ENCODE peak calls at places on chromosomes 2 and 18, in nine cellular contexts. G is pancreas, L is A549, X is mucosa of descending colon, A is psoas muscle, H is lower lobe of right lung, B is right cardiac atrium, C is upper lobe of right lung, N is IMR-90. U is an unnamed sample.

GRCh38 chr2:231611273-231612198 is 18.9 kb downstream of the TEX44 start:
- ATAC-seq in L (peak; percentile 68), B (no peak), X (peak; percentile 37), H (no peak), N (peak; percentile 5), G (peak; percentile 5), A (peak; percentile 29), C (no peak), U (peak; percentile 8)

GRCh38 chr18:76374330-76375281 is 120.4 kb downstream of the ZNF516 start:
- ATAC-seq in C (no peak), X (no peak), N (no peak), G (no peak), L (no peak), B (no peak), A (no peak), H (no peak), U (no peak)

GRCh38 chr2:106863387-106863786 is 22.6 kb downstream of the ST6GAL2 start:
- ATAC-seq in C (peak; percentile 42), L (peak; percentile 67), X (peak; percentile 43), H (peak; percentile 35), A (no peak), N (no peak), B (no peak), G (no peak), U (peak; percentile 39)

GRCh38 chr2:105618351-105618659 is 126.4 kb upstream of the NCK2 start:
- ATAC-seq in G (no peak), L (no peak), B (no peak), C (no peak), H (no peak), N (no peak), X (no peak), A (no peak), U (no peak)

GRCh38 chr2:191617589-191617988 is 60.3 kb upstream of the NABP1 start:
- ATAC-seq in A (no peak), N (no peak), H (peak; percentile 36), L (no peak), B (no peak), G (no peak), X (peak; percentile 75), C (peak; percentile 31), U (no peak)

GRCh38 chr2:196230051-196230450 is 58.7 kb upstream of the STK17B start:
- ATAC-seq in N (no peak), B (no peak), H (peak; percentile 85), L (no peak), G (peak; percentile 24), C (peak; percentile 76), A (no peak), X (peak; percentile 19), U (no peak)

GRCh38 chr18:9055626-9056025 is 46.9 kb upstream of the NDUFV2 start:
- ATAC-seq in C (peak; percentile 55), X (no peak), N (no peak), G (no peak), A (no peak), B (no peak), H (peak; percentile 35), L (no peak), U (peak; percentile 56)

GRCh38 chr2:150431975-150432374 is 55.5 kb downstream of the RND3 start:
- ATAC-seq in A (no peak), X (no peak), B (no peak), H (no peak), C (no peak), G (no peak), N (no peak), L (no peak), U (no peak)

GRCh38 chr2:62662548-62662947 is 43.0 kb upstream of the EHBP1 start:
- ATAC-seq in B (no peak), H (no peak), X (no peak), C (no peak), L (no peak), A (no peak), G (no peak), N (no peak), U (no peak)

GRCh38 chr2:111702119-111702808 is 181.7 kb downstream of the ANAPC1 start:
- ATAC-seq in N (peak; percentile 31), C (peak; percentile 71), X (peak; percentile 52), L (peak; percentile 25), A (peak; percentile 28), H (peak; percentile 61), G (peak; percentile 76), B (peak; percentile 27), U (no peak)

GRCh38 chr18:13465476-13465875 is 246.9 kb downstream of the LDLRAD4 start:
- ATAC-seq in H (peak; percentile 9), X (peak; percentile 6), G (no peak), A (no peak), C (peak; percentile 41), N (no peak), B (peak; percentile 54), L (no peak), U (no peak)

GRCh38 chr18:23735021-23735464 is 45.8 kb downstream of the LAMA3 start:
- ATAC-seq in A (no peak), G (peak; percentile 29), B (no peak), C (peak; percentile 38), H (peak; percentile 4), X (peak; percentile 75), L (peak; percentile 57), N (peak; percentile 37), U (no peak)

GRCh38 chr18:23738575-23738974 is 49.3 kb downstream of the LAMA3 start:
- ATAC-seq in A (no peak), H (no peak), G (no peak), C (no peak), L (no peak), B (no peak), N (no peak), X (no peak), U (no peak)

GRCh38 chr18:23738151-23738550 is 48.9 kb downstream of the LAMA3 start:
- ATAC-seq in H (no peak), A (no peak), B (no peak), G (no peak), X (no peak), N (no peak), L (no peak), C (no peak), U (no peak)

GRCh38 chr18:23740105-23740830 is 51.0 kb downstream of the LAMA3 start:
- ATAC-seq in N (no peak), G (no peak), B (no peak), H (no peak), A (no peak), C (peak; percentile 3), X (peak; percentile 77), L (peak; percentile 60), U (no peak)

DNA sequence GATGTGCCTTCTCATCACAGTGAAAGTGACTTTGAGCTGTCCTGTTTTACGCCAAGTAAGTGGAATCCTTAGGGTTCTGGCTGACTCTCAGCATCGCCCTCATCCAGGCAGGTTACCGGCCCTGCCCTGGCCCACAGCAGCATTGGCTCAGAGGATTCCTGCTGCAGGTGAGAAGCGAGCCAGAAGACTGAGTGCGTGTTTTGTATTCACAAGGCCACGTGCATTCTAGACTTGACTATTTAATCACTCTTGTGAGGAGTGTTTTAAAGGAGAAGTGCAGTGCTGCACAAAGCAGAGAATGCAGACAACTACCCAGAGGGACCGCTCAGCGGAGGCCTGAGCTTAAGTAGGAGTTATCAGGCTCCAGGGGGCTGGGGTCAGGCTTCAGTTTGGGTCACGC is 48.3 kb downstream of the LAMA3 start:
- ATAC-seq in C (peak; percentile 82), N (no peak), L (no peak), G (no peak), A (no peak), B (no peak), X (no peak), H (peak; percentile 72), U (no peak)
- H3K4me3 ChIP-seq in C (no peak overlapping the region), N (no peak overlapping the region), L (no peak overlapping the region), G (no peak overlapping the region), A (no peak overlapping the region), B (no peak overlapping the region), X (no peak overlapping the region), H (no peak overlapping the region), U (no peak overlapping the region)

DNA sequence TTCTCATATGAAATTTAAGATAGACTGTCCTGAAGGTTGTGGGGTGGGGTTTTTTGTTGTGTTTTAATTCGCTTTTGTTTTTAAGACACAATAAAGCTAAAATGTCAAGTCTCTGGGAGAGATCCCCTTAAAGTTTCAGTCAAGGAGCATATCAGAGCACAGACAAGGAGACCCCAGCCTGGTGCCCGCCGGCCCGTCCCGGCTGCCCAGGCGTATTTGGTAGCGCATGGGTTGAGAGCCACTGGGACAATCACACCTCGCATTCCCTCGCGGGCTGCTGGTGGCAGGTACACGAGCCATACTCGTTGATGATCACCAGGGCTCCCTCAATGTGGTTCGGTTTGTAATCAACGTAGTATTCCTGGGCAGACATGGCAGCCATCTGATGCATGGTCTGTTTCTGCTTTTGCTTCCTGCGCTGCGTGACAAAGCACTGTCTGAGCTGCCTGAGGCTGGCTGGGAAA is 2.5 kb downstream of the LRRTM1 start:
- ATAC-seq in N (no peak), G (peak; percentile 12), B (no peak), A (no peak), H (no peak), C (no peak), L (no peak), X (no peak), U (no peak)
- H3K4me3 ChIP-seq in N (no peak overlapping the region), G (no peak overlapping the region), B (no peak overlapping the region), A (no peak overlapping the region), H (no peak overlapping the region), C (no peak overlapping the region), L (no peak overlapping the region), X (no peak overlapping the region), U (peak overlapping the region; percentile 55)

DNA sequence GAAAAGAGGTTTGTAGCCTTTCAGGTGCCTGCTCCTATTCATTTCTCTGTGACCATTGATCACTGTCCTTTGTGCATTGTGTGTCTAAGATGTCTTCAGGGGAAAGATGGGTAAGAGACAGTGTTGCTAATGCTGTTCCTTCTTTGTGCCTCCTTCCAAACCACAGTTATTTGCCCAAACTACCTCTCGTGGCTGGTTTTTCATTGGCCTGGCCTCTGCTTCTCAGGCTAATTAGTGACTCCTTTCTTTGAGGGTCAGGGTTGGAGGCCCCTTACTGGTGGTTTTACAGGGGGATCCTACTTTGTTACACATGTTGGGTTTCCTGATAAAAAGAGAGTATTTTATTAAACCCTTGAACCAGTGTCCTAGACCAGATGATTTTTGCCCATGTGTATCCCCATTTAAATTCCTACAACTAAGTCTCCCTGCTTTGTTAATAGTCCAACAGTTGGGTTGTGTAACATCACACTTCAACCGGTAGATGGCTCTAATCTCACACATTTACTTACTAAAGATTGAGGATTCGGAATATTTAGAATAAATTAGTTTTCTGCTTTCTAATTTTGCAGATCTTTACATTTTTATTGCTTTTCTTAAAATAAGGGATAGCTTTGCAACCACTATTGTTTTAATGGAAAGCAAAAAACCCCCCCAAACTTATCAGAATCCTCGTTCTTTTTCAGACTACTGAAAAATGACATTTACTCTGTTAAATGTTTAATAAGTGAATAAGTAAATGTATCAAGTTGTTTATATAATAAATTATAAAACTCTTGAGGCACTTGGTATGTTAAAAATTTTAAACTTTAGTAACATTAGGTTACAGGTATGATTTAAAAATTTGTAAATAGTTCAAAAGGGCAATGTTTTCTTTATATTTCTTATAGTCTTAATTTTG is 2.4 kb downstream of the MARS2 start:
- ATAC-seq in A (peak; percentile 44), C (no peak), L (peak; percentile 16), N (no peak), H (no peak), B (no peak), G (peak; percentile 24), X (no peak), U (no peak)
- H3K4me3 ChIP-seq in A (peak overlapping the region; percentile 97), C (peak overlapping the region; percentile 91), L (peak overlapping the region; percentile 64), N (peak overlapping the region; percentile 2), H (peak overlapping the region; percentile 98), B (peak overlapping the region; percentile 79), G (peak overlapping the region; percentile 3), X (no peak overlapping the region), U (no peak overlapping the region)

DNA sequence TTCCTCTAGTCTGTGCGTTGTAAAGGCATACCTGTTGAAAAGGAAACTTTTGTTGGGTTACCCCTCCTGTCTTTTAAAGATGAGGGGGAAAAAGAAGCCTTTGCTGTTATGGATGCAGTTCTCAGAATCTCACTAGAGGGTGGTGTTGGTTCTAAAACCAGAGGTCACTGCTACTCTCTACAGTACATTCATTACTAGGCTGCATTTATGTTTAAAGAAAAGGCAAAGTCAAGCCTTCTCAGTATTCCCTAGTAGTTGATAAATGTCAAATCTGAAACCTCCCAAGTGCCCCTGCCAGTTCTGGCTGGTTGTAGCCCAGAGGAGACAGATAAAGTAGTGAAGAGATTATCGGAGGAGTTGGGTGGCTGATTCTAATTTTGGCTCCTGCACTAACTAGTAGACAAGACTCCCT is 1.4 kb upstream of the PLCL1 start:
- ATAC-seq in C (peak; percentile 57), H (peak; percentile 61), N (peak; percentile 66), G (peak; percentile 60), A (peak; percentile 70), B (peak; percentile 66), X (peak; percentile 44), L (peak; percentile 72), U (no peak)
- H3K4me3 ChIP-seq in C (no peak overlapping the region), H (no peak overlapping the region), N (no peak overlapping the region), G (no peak overlapping the region), A (peak overlapping the region; percentile 87), B (no peak overlapping the region), X (no peak overlapping the region), L (no peak overlapping the region), U (no peak overlapping the region)